ENCODE peak calls at places on chromosomes 3 and 15, in five cellular contexts. H is heart right ventricle; I is CD8-positive, alpha-beta T cell; B is GM23338; T is fibroblast of lung. L is an unnamed sample.

GRCh38 chr15:74614744-74615312 is 808 bp upstream of the CLK3 start:
- DNase-seq in H (peak; percentile 90), I (peak; percentile 83), B (peak; percentile 66), T (peak; percentile 65), L (peak; percentile 46)

GRCh38 chr15:57607570-57608000 is 15.9 kb downstream of the MYZAP start:
- DNase-seq in H (peak; percentile 42), I (no peak), B (no peak), T (peak; percentile 80), L (no peak)

GRCh38 chr3:15051531-15051930 is 13.6 kb downstream of the MRPS25 start:
- DNase-seq in H (no peak), I (peak; percentile 18), B (peak; percentile 86), T (peak; percentile 17), L (no peak)

GRCh38 chr3:190117995-190118394 is 2.7 kb downstream of the P3H2 start:
- DNase-seq in H (no peak), I (no peak), B (peak; percentile 34), T (no peak), L (no peak)

GRCh38 chr3:27630892-27631291 is 91.2 kb downstream of the EOMES start:
- DNase-seq in H (no peak), I (no peak), B (no peak), T (peak; percentile 16), L (no peak)

GRCh38 chr3:38311941-38312340 is 29.8 kb downstream of the SLC22A14 start:
- DNase-seq in H (no peak), I (no peak), B (no peak), T (no peak), L (no peak)

GRCh38 chr15:74983725-74984231 is 11.6 kb upstream of the SCAMP5 start:
- DNase-seq in H (no peak), I (no peak), B (no peak), T (no peak), L (no peak)

GRCh38 chr15:79088426-79089205 is 2.0 kb downstream of the RASGRF1 start:
- DNase-seq in H (no peak), I (no peak), B (no peak), T (no peak), L (peak; percentile 30)

GRCh38 chr3:9669720-9670432 is 20.6 kb downstream of the MTMR14 start:
- DNase-seq in H (no peak), I (no peak), B (no peak), T (no peak), L (no peak)

GRCh38 chr3:158093526-158093925 is 12.7 kb downstream of the SHOX2 start:
- DNase-seq in H (no peak), I (no peak), B (no peak), T (no peak), L (no peak)

GRCh38 chr3:177195242-177195940 is 1.9 kb downstream of the TBL1XR1 start:
- DNase-seq in H (no peak), I (no peak), B (peak; percentile 79), T (no peak), L (no peak)

GRCh38 chr3:69738291-69738690 is 973 bp upstream of the MITF start:
- DNase-seq in H (no peak), I (no peak), B (no peak), T (peak; percentile 33), L (no peak)

GRCh38 chr15:34056921-34057320 is 17.9 kb upstream of the AVEN start:
- DNase-seq in H (no peak), I (no peak), B (no peak), T (no peak), L (no peak)

GRCh38 chr15:49863431-49864205 is 242.8 kb downstream of the DTWD1 start:
- DNase-seq in H (no peak), I (no peak), B (no peak), T (peak; percentile 94), L (no peak)

GRCh38 chr3:73718326-73719110 is 93.8 kb upstream of the PDZRN3 start:
- DNase-seq in H (no peak), I (no peak), B (no peak), T (no peak), L (no peak)

GRCh38 chr15:64430000-64430735 is 30.2 kb upstream of the ZNF609 start:
- DNase-seq in H (no peak), I (peak; percentile 16), B (peak; percentile 88), T (peak; percentile 97), L (no peak)

GRCh38 chr3:141412087-141412935 is 44.0 kb downstream of the ZBTB38 start:
- DNase-seq in H (no peak), I (peak; percentile 32), B (peak; percentile 56), T (peak; percentile 95), L (no peak)

GRCh38 chr3:129919357-129919756 is 25.8 kb upstream of the TMCC1 start:
- DNase-seq in H (no peak), I (no peak), B (no peak), T (no peak), L (no peak)

GRCh38 chr15:89998141-89998661 is 2.9 kb upstream of the ZNF710 start:
- DNase-seq in H (no peak), I (no peak), B (no peak), T (peak; percentile 59), L (no peak)

GRCh38 chr15:85582076-85582718 is 201.8 kb downstream of the AKAP13 start:
- DNase-seq in H (no peak), I (no peak), B (no peak), T (peak; percentile 53), L (no peak)

GRCh38 chr3:10594915-10595314 is 89.5 kb upstream of the ATP2B2 start:
- DNase-seq in H (no peak), I (no peak), B (peak; percentile 95), T (peak; percentile 34), L (no peak)

GRCh38 chr15:70486012-70486411 is 277.3 kb downstream of the UACA start:
- DNase-seq in H (no peak), I (no peak), B (no peak), T (no peak), L (no peak)

GRCh38 chr15:70480196-70480856 is 283.0 kb downstream of the UACA start:
- DNase-seq in H (no peak), I (peak; percentile 46), B (no peak), T (no peak), L (no peak)

GRCh38 chr15:70486451-70487379 is 276.6 kb downstream of the UACA start:
- DNase-seq in H (no peak), I (peak; percentile 31), B (no peak), T (peak; percentile 99), L (peak; percentile 76)

GRCh38 chr15:70484993-70485392 is 278.4 kb downstream of the UACA start:
- DNase-seq in H (no peak), I (no peak), B (no peak), T (no peak), L (no peak)

GRCh38 chr15:70483513-70483912 is 279.8 kb downstream of the UACA start:
- DNase-seq in H (no peak), I (no peak), B (no peak), T (no peak), L (no peak)
- H3K4me1 ChIP-seq in H (no peaks in the 10 kb centered on the region), I (peaks cover 42% of the 10 kb centered on the region), B (no peaks in the 10 kb centered on the region), T (peaks cover 14% of the 10 kb centered on the region), L (no peaks in the 10 kb centered on the region)

GRCh38 chr15:37933685-37934084 is 755 bp upstream of the TMCO5A start:
- DNase-seq in H (no peak), I (no peak), B (no peak), T (peak; percentile 92), L (no peak)

GRCh38 chr15:37931868-37932267 is 2.6 kb upstream of the TMCO5A start:
- DNase-seq in H (no peak), I (no peak), B (no peak), T (peak; percentile 46), L (no peak)

GRCh38 chr15:37932522-37932921 is 1.9 kb upstream of the TMCO5A start:
- DNase-seq in H (no peak), I (no peak), B (no peak), T (no peak), L (no peak)

GRCh38 chr15:37931321-37931720 is 3.1 kb upstream of the TMCO5A start:
- DNase-seq in H (no peak), I (no peak), B (no peak), T (no peak), L (no peak)

GRCh38 chr15:37934340-37934739 is at the start of gene TMCO5A:
- DNase-seq in H (no peak), I (no peak), B (no peak), T (no peak), L (no peak)
- H3K27me3 ChIP-seq in H (no peaks in the 10 kb centered on the region), I (no peaks in the 10 kb centered on the region), B (no peaks in the 10 kb centered on the region), T (no peaks in the 10 kb centered on the region), L (no peaks in the 10 kb centered on the region)

DNA sequence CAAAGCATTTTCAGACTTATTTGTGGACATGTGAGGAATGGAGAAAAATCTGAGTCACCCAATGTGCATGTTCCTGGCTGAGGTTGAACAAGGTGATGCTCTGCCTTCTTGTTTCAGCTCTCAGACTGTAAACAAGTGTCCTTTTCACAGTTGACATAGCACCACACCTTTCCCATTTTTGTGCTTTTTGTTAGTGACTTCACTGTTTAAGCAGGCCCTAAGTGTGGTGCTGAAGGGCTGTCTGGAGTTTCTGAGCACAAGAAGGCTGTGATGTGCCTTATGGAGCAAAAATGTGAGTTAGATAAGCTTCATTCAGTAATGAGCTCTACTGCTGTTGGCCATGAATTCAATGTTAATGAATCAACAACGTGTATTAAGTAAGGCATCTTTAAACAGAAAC is 20.4 kb downstream of the ABI3BP start:
- DNase-seq in H (no peak), I (no peak), B (no peak), T (no peak), L (no peak)
- H3K27ac ChIP-seq in H (no peak overlapping the region), I (no peak overlapping the region), B (no peak overlapping the region), T (no peak overlapping the region), L (no peak overlapping the region)

GRCh38 chr15:39788800-39789565 is 6.3 kb upstream of the FSIP1 start:
- DNase-seq in H (no peak), I (no peak), B (no peak), T (peak; percentile 74), L (no peak)
- H3K4me1 ChIP-seq in H (peaks cover 17% of the 10 kb centered on the region), I (peaks cover 4% of the 10 kb centered on the region), B (peaks cover 64% of the 10 kb centered on the region), T (peaks cover 34% of the 10 kb centered on the region), L (peaks cover 5% of the 10 kb centered on the region)

GRCh38 chr15:69119692-69120395 is 40.6 kb upstream of the GLCE start:
- DNase-seq in H (no peak), I (no peak), B (peak; percentile 66), T (no peak), L (no peak)
- H3K27me3 ChIP-seq in H (no peaks in the 10 kb centered on the region), I (no peaks in the 10 kb centered on the region), B (peaks cover 68% of the 10 kb centered on the region), T (peaks cover 26% of the 10 kb centered on the region), L (no peaks in the 10 kb centered on the region)

GRCh38 chr3:20071182-20071581 is 30.9 kb downstream of the KAT2B start:
- DNase-seq in H (no peak), I (no peak), B (no peak), T (no peak), L (no peak)
- H3K27ac ChIP-seq in H (peak overlapping the region; percentile 51), I (no peak overlapping the region), B (no peak overlapping the region), T (no peak overlapping the region), L (no peak overlapping the region)

L was measured in ascending aorta.